ENCODE peak calls at places on chromosomes 6 and 20, in ten cellular contexts. B is kidney, J is fibroblast of villous mesenchyme, Y is esophagus squamous epithelium, E is GM10248, A is IMR-90, R is H1, X is nephron progenitor cell, T is GM13977, U is RWPE1. S is an unnamed sample.

GRCh38 chr6:32615885-32616532 is 21.2 kb upstream of the HLA-DQA1 start:
- DNase-seq in U (no peak), R (no peak), Y (no peak), E (no peak), B (no peak), X (no peak), J (no peak), A (no peak), T (no peak), S (no peak)

GRCh38 chr6:7906741-7907140 is 3.8 kb downstream of the TXNDC5 start:
- DNase-seq in Y (no peak), B (no peak), T (no peak), A (no peak), X (no peak), U (no peak), J (no peak), E (no peak), R (no peak), S (no peak)

GRCh38 chr6:71289039-71289801 is 609 bp downstream of the OGFRL1 start:
- DNase-seq in U (peak), B (peak), X (peak), R (no peak), T (no peak), J (peak), E (peak), Y (no peak), A (no peak), S (peak)

GRCh38 chr6:113805167-113805835 is 51.8 kb upstream of the MARCKS start:
- DNase-seq in U (no peak), X (no peak), T (peak), R (no peak), A (peak), J (no peak), E (peak), B (no peak), Y (no peak), S (no peak)

GRCh38 chr6:108277831-108278230 is 17.0 kb upstream of the SNX3 start:
- DNase-seq in J (no peak), T (no peak), X (no peak), R (no peak), Y (no peak), U (no peak), A (no peak), E (no peak), B (no peak), S (no peak)

GRCh38 chr6:84581494-84582259 is 182.7 kb downstream of the TBX18 start:
- DNase-seq in E (no peak), B (no peak), A (peak), R (no peak), U (no peak), T (no peak), Y (no peak), X (no peak), J (peak), S (no peak)

GRCh38 chr6:105389543-105389942 is 13.3 kb downstream of the PREP start:
- DNase-seq in X (no peak), R (no peak), T (no peak), U (no peak), E (no peak), J (no peak), Y (no peak), A (no peak), B (no peak), S (no peak)

GRCh38 chr6:5425267-5425666 is 164.0 kb downstream of the FARS2 start:
- DNase-seq in Y (no peak), R (no peak), T (no peak), X (no peak), U (no peak), A (peak), J (peak), E (no peak), B (no peak), S (no peak)

GRCh38 chr6:20477485-20477884 is 56.8 kb upstream of the CDKAL1 start:
- DNase-seq in A (no peak), B (no peak), R (no peak), U (no peak), J (no peak), X (no peak), Y (no peak), E (no peak), T (no peak), S (no peak)

GRCh38 chr6:25427549-25427948 is 148.4 kb downstream of the CARMIL1 start:
- DNase-seq in E (no peak), R (no peak), J (no peak), U (no peak), A (no peak), B (no peak), T (no peak), X (no peak), Y (no peak), S (no peak)

GRCh38 chr6:142416179-142416578 is 114.4 kb downstream of the ADGRG6 start:
- DNase-seq in B (no peak), T (no peak), R (no peak), A (peak), Y (no peak), J (peak), E (no peak), U (peak), X (no peak), S (no peak)

GRCh38 chr20:1474325-1474724 is 7.7 kb upstream of the NSFL1C start:
- DNase-seq in B (no peak), J (no peak), Y (no peak), E (no peak), U (no peak), X (no peak), T (no peak), R (no peak), A (no peak), S (no peak)

GRCh38 chr20:24761220-24762065 is 187.6 kb upstream of the CST7 start:
- DNase-seq in B (no peak), Y (no peak), J (no peak), A (no peak), E (no peak), T (no peak), X (no peak), R (no peak), U (no peak), S (no peak)

GRCh38 chr6:99151634-99152344 is 197.7 kb downstream of the FAXC start:
- DNase-seq in U (peak), J (peak), T (peak), A (peak), E (peak), X (peak), B (no peak), R (peak), Y (no peak), S (peak)
- TF ChIP-seq CTCF in U (peak), J (peak), T (peak), A (peak), E (peak), X (peak), B (peak), R (peak), Y (no peak), S (peak)

DNA sequence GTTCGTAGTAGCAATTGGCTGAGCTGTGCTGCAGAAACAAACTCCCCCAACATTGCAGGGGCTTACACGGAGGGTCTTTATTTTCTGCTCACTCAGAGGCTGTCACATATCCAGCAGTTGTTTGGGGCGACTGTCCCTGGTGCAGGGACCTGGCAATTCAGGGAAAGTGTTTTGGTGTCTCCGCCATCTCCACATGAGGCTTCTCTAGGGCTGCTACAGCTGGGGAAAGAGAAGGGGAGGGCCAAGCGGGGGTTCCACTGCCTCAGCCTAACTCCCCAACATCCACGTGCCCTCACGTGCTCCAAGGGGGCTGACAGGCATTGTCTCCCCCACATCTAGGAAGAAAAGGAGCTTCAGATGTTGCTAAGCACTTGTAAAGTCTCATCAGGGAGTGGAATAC is 61.3 kb upstream of the NXT1 start:
- DNase-seq in E (no peak), R (no peak), B (no peak), T (no peak), J (no peak), X (no peak), U (no peak), A (no peak), Y (no peak), S (no peak)
- TF ChIP-seq CTCF in E (no peak), R (no peak), B (no peak), T (no peak), J (no peak), X (no peak), U (no peak), A (no peak), Y (no peak), S (no peak)

GRCh38 chr6:125854355-125854754 is 63.6 kb downstream of the NCOA7 start:
- DNase-seq in T (no peak), J (no peak), B (no peak), E (no peak), R (no peak), X (no peak), A (no peak), Y (no peak), U (no peak), S (no peak)

GRCh38 chr6:125857846-125858245 is 67.1 kb downstream of the NCOA7 start:
- DNase-seq in Y (no peak), B (no peak), J (no peak), A (no peak), U (no peak), E (no peak), X (no peak), T (no peak), R (no peak), S (no peak)

GRCh38 chr6:125859691-125860210 is 69.0 kb downstream of the NCOA7 start:
- DNase-seq in J (peak), T (no peak), B (no peak), Y (no peak), X (no peak), R (no peak), U (no peak), A (peak), E (no peak), S (no peak)

GRCh38 chr6:125855783-125856182 is 65.0 kb downstream of the NCOA7 start:
- DNase-seq in A (no peak), E (no peak), R (no peak), J (no peak), T (no peak), U (no peak), X (no peak), Y (no peak), B (no peak), S (no peak)

GRCh38 chr6:125858427-125859320 is 67.9 kb downstream of the NCOA7 start:
- DNase-seq in T (peak), J (peak), R (peak), A (peak), Y (no peak), E (peak), B (no peak), U (peak), X (peak), S (peak)
- TF ChIP-seq CTCF in T (peak), J (peak), R (peak), A (peak), Y (peak), E (peak), B (peak), U (peak), X (peak), S (peak)

GRCh38 chr6:15245361-15246216 is at the start of gene JARID2:
- DNase-seq in B (peak), T (peak), A (peak), R (peak), X (peak), E (peak), J (peak), Y (peak), U (peak), S (peak)
- TF ChIP-seq CTCF in B (peak), T (no peak), A (no peak), R (peak), X (no peak), E (no peak), J (no peak), Y (no peak), U (no peak), S (peak)

GRCh38 chr6:167996424-167997199 is 859 bp upstream of the KIF25 start:
- DNase-seq in T (no peak), X (no peak), A (no peak), Y (no peak), J (no peak), R (peak), U (no peak), E (no peak), B (no peak), S (no peak)
- TF ChIP-seq CTCF in T (no peak), X (no peak), A (no peak), Y (no peak), J (no peak), R (peak), U (no peak), E (no peak), B (no peak), S (no peak)

DNA sequence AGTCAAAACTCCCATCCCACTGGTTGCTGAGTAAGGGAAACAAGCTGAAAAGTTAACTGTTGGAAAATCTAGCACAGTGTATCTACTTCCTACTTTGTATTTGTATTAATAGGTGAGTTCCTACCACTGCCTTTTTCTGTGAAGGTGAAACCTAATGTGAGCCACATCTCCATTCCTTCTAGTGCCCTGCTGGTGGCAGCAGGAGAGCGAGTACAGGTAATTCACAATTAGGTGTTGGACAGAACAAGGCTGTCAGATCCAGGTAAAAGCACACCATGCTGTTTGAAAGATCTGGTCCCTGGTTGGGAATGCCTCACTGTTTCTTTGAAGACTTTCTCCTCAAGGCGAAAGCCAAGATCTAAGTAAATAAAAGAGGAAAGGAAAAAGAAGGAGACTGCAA is 528.4 kb downstream of the PKHD1 start:
- DNase-seq in B (no peak), A (no peak), U (peak), E (no peak), J (no peak), T (no peak), X (no peak), Y (no peak), R (no peak), S (no peak)
- TF ChIP-seq CTCF in B (peak), A (no peak), U (no peak), E (peak), J (no peak), T (peak), X (no peak), Y (peak), R (no peak), S (no peak)

GRCh38 chr6:161101517-161101916 is 109.9 kb downstream of the MAP3K4 start:
- DNase-seq in A (peak), T (no peak), X (peak), U (no peak), R (no peak), Y (no peak), J (no peak), E (no peak), B (no peak), S (no peak)
- TF ChIP-seq CTCF in A (peak), T (peak), X (peak), U (no peak), R (peak), Y (no peak), J (peak), E (peak), B (no peak), S (no peak)

GRCh38 chr6:110693296-110693695 is 122.0 kb downstream of the CDK19 start:
- DNase-seq in R (no peak), Y (no peak), E (no peak), U (no peak), T (no peak), B (no peak), J (no peak), X (no peak), A (no peak), S (no peak)
- TF ChIP-seq CTCF in R (no peak), Y (no peak), E (no peak), U (no peak), T (no peak), B (no peak), J (no peak), X (no peak), A (no peak), S (no peak)

DNA sequence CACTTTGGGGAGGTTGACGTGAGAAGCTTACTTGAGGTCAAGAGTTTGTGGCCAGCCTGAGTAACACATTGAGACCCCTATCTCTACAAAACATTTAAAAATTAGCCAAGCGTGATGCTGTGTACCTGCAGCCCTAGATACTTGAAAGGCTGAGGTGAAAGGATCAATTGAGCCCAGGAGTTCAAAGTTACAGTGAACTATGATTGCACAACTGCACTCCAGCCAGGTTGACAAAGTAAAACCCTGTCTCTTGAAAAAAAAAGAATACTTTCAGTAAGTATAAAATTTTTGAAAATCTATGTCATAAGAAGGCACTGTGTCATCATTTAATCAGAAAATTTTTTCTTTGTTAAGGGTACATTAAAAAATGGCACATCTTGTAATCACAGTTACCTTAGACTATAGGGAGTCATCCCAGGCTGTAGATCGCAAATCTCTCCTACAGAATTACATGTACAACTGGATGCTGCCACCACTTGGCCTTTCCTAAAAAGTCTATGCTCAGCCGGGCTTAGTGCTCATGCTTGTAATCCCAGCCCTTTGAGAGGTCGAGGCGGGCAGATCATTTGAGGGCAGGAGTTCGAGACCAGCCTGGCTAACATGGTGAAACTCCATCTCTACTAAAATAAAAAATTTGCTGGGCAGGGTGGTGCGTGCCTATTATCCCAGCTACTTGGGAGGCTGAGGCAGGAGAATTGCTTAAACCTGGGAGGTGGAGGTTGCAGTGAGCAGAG is 17.0 kb upstream of the MRS2 start:
- DNase-seq in B (no peak), A (no peak), X (no peak), E (no peak), Y (no peak), R (no peak), U (no peak), T (no peak), J (no peak), S (no peak)
- TF ChIP-seq CTCF in B (no peak), A (no peak), X (no peak), E (no peak), Y (no peak), R (no peak), U (no peak), T (no peak), J (no peak), S (no peak)

S was measured in transverse colon.